ENCODE peak calls at places on chromosomes 16 and 17, in seven cellular contexts. N, E, V, R, T, Y and I are unnamed samples.

GRCh38 chr16:58652741-58653140 is 23.1 kb upstream of the CNOT1 start:
- DNase-seq in N (no peak), E (no peak), V (no peak), R (no peak), T (no peak), Y (no peak), I (peak; percentile 12)

GRCh38 chr16:23514381-23515152 is 4.3 kb upstream of the GGA2 start:
- DNase-seq in N (no peak), E (no peak), V (no peak), R (peak; percentile 92), T (no peak), Y (no peak), I (no peak)

GRCh38 chr17:20206068-20206467 is 196.9 kb downstream of the SPECC1 start:
- DNase-seq in N (peak; percentile 9), E (peak; percentile 38), V (no peak), R (no peak), T (no peak), Y (no peak), I (no peak)

GRCh38 chr17:79794659-79795511 is 2.0 kb downstream of the CBX8 start:
- DNase-seq in N (no peak), E (no peak), V (no peak), R (no peak), T (no peak), Y (no peak), I (no peak)

GRCh38 chr17:77045441-77046041 is 95.2 kb upstream of the SEC14L1 start:
- DNase-seq in N (no peak), E (no peak), V (no peak), R (no peak), T (no peak), Y (no peak), I (no peak)

GRCh38 chr17:28173801-28174200 is 131.3 kb downstream of the NLK start:
- DNase-seq in N (no peak), E (no peak), V (no peak), R (no peak), T (no peak), Y (no peak), I (no peak)

GRCh38 chr17:38574712-38575111 is 31.0 kb downstream of the SRCIN1 start:
- DNase-seq in N (no peak), E (no peak), V (no peak), R (no peak), T (no peak), Y (no peak), I (no peak)

GRCh38 chr16:51327001-51327400 is 175.9 kb upstream of the SALL1 start:
- DNase-seq in N (no peak), E (peak; percentile 73), V (no peak), R (no peak), T (peak; percentile 19), Y (no peak), I (no peak)

GRCh38 chr17:46262271-46262670 is 32.7 kb upstream of the LRRC37A start:
- DNase-seq in N (no peak), E (no peak), V (no peak), R (no peak), T (no peak), Y (no peak), I (no peak)

GRCh38 chr16:88196471-88197400 is 186.0 kb upstream of the ZNF469 start:
- DNase-seq in N (no peak), E (no peak), V (no peak), R (no peak), T (no peak), Y (no peak), I (no peak)

GRCh38 chr17:7852262-7852670 is 2.6 kb upstream of the TMEM88 start:
- DNase-seq in N (no peak), E (no peak), V (no peak), R (no peak), T (no peak), Y (no peak), I (no peak)

GRCh38 chr16:22192261-22193133 is 13.6 kb upstream of the EEF2K start:
- DNase-seq in N (no peak), E (peak; percentile 97), V (peak; percentile 97), R (peak; percentile 92), T (peak; percentile 90), Y (no peak), I (no peak)

GRCh38 chr17:34519286-34519685 is 60.1 kb upstream of the TMEM132E start:
- DNase-seq in N (no peak), E (no peak), V (peak; percentile 45), R (peak; percentile 26), T (no peak), Y (peak; percentile 20), I (peak; percentile 54)

GRCh38 chr17:9862949-9863348 is 37.2 kb downstream of the GLP2R start:
- DNase-seq in N (no peak), E (no peak), V (no peak), R (no peak), T (no peak), Y (no peak), I (no peak)

GRCh38 chr16:57884655-57885133 is 82.4 kb upstream of the KIFC3 start:
- DNase-seq in N (peak; percentile 33), E (no peak), V (no peak), R (no peak), T (no peak), Y (no peak), I (no peak)

GRCh38 chr16:71259086-71259485 is 28.6 kb upstream of the HYDIN start:
- DNase-seq in N (no peak), E (no peak), V (no peak), R (no peak), T (no peak), Y (no peak), I (no peak)

GRCh38 chr16:70162041-70162451 is 11.5 kb upstream of the CLEC18C start:
- DNase-seq in N (no peak), E (peak; percentile 67), V (no peak), R (no peak), T (no peak), Y (no peak), I (no peak)

GRCh38 chr17:42290577-42290976 is 2.3 kb downstream of the STAT5A start:
- DNase-seq in N (no peak), E (no peak), V (no peak), R (no peak), T (no peak), Y (no peak), I (no peak)

GRCh38 chr17:73465851-73466250 is 154.1 kb upstream of the CDC42EP4 start:
- DNase-seq in N (peak; percentile 85), E (no peak), V (no peak), R (no peak), T (no peak), Y (no peak), I (no peak)

GRCh38 chr16:31055613-31056012 is 18.4 kb downstream of the ZNF668 start:
- DNase-seq in N (no peak), E (no peak), V (no peak), R (no peak), T (no peak), Y (no peak), I (no peak)